ENCODE peak calls at places on chromosomes 7 and 10, in seven cellular contexts. S, N, D, Z, G, Y and P are unnamed samples.

GRCh38 chr7:99860281-99861127 is 16.3 kb downstream of the OR2AE1 start:
- DNase-seq in N (no peak), S (no peak), G (peak), Y (peak), Z (peak), D (peak), P (no peak)

GRCh38 chr7:17440831-17441230 is 142.4 kb downstream of the AHR start:
- DNase-seq in Z (no peak), S (no peak), N (no peak), Y (no peak), D (no peak), G (no peak), P (no peak)

GRCh38 chr7:151686016-151686766 is 166.5 kb upstream of the RHEB start:
- DNase-seq in S (no peak), N (no peak), Z (no peak), G (no peak), D (no peak), Y (no peak), P (no peak)

GRCh38 chr10:29703276-29703675 is 68.5 kb upstream of the SVIL start:
- DNase-seq in Y (no peak), D (no peak), Z (no peak), G (no peak), N (no peak), S (no peak), P (no peak)

GRCh38 chr7:26646666-26647065 is 217.7 kb downstream of the SKAP2 start:
- DNase-seq in Z (no peak), G (no peak), N (no peak), S (no peak), D (no peak), Y (no peak), P (no peak)

GRCh38 chr7:73647725-73648592 is 19.7 kb upstream of the VPS37D start:
- DNase-seq in N (peak), G (no peak), Y (no peak), D (peak), S (no peak), Z (peak), P (no peak)

GRCh38 chr10:113148899-113149298 is 198.9 kb downstream of the TCF7L2 start:
- DNase-seq in N (no peak), Y (no peak), D (no peak), G (no peak), S (no peak), Z (no peak), P (no peak)

GRCh38 chr10:125063256-125063945 is 97.0 kb downstream of the CTBP2 start:
- DNase-seq in Y (no peak), Z (no peak), N (no peak), D (no peak), S (no peak), G (peak), P (no peak)

GRCh38 chr10:106559442-106559841 is 605.1 kb downstream of the SORCS1 start:
- DNase-seq in Y (no peak), N (no peak), D (no peak), Z (no peak), G (no peak), S (no peak), P (no peak)

GRCh38 chr10:71697938-71698709 is 21.5 kb downstream of the C10orf105 start:
- DNase-seq in Y (no peak), G (no peak), S (no peak), N (no peak), Z (no peak), D (no peak), P (peak)

GRCh38 chr10:77350711-77351119 is 286.9 kb downstream of the KCNMA1 start:
- DNase-seq in D (peak), S (no peak), Y (peak), N (no peak), Z (peak), G (no peak), P (no peak)